ENCODE peak calls at places on chromosomes 3 and 15, in six cellular contexts. One of them, this sample, is unnamed.

GRCh38 chr3:157807286-157807685 is 298.9 kb downstream of the SHOX2 start:
- DNase-seq in sciatic nerve: no peak
- DNase-seq in cardiac fibroblast: peak
- DNase-seq in fibroblast of lung: no peak
- DNase-seq in OCI-LY7: no peak
- DNase-seq in NCI-H446 treated with DMSO at 0.1 percent for 48 hours: no peak
- DNase-seq in this sample: no peak

GRCh38 chr15:58179741-58180381 is 41.7 kb downstream of the AQP9 start:
- DNase-seq in sciatic nerve: no peak
- DNase-seq in cardiac fibroblast: peak
- DNase-seq in fibroblast of lung: peak
- DNase-seq in OCI-LY7: no peak
- DNase-seq in NCI-H446 treated with DMSO at 0.1 percent for 48 hours: no peak
- DNase-seq in this sample: no peak

GRCh38 chr3:105876745-105877624 is 8.2 kb upstream of the CBLB start:
- DNase-seq in sciatic nerve: no peak
- DNase-seq in cardiac fibroblast: peak
- DNase-seq in fibroblast of lung: no peak
- DNase-seq in OCI-LY7: no peak
- DNase-seq in NCI-H446 treated with DMSO at 0.1 percent for 48 hours: no peak
- DNase-seq in this sample: no peak

GRCh38 chr15:25705430-25706115 is 157.6 kb downstream of the ATP10A start:
- DNase-seq in sciatic nerve: no peak
- DNase-seq in cardiac fibroblast: no peak
- DNase-seq in fibroblast of lung: peak
- DNase-seq in OCI-LY7: no peak
- DNase-seq in NCI-H446 treated with DMSO at 0.1 percent for 48 hours: no peak
- DNase-seq in this sample: no peak

GRCh38 chr15:78197632-78198031 is 36.7 kb downstream of the ACSBG1 start:
- DNase-seq in sciatic nerve: peak
- DNase-seq in cardiac fibroblast: no peak
- DNase-seq in fibroblast of lung: no peak
- DNase-seq in OCI-LY7: no peak
- DNase-seq in NCI-H446 treated with DMSO at 0.1 percent for 48 hours: no peak
- DNase-seq in this sample: no peak

GRCh38 chr3:177443469-177443868 is 246.2 kb upstream of the TBL1XR1 start:
- DNase-seq in sciatic nerve: no peak
- DNase-seq in cardiac fibroblast: peak
- DNase-seq in fibroblast of lung: peak
- DNase-seq in OCI-LY7: no peak
- DNase-seq in NCI-H446 treated with DMSO at 0.1 percent for 48 hours: no peak
- DNase-seq in this sample: no peak

GRCh38 chr3:98602078-98602678 is 8.8 kb upstream of the CPOX start:
- DNase-seq in sciatic nerve: no peak
- DNase-seq in cardiac fibroblast: peak
- DNase-seq in fibroblast of lung: peak
- DNase-seq in OCI-LY7: peak
- DNase-seq in NCI-H446 treated with DMSO at 0.1 percent for 48 hours: peak
- DNase-seq in this sample: peak

GRCh38 chr15:65856821-65857455 is 12.4 kb upstream of the RAB11A start:
- DNase-seq in sciatic nerve: peak
- DNase-seq in cardiac fibroblast: peak
- DNase-seq in fibroblast of lung: peak
- DNase-seq in OCI-LY7: peak
- DNase-seq in NCI-H446 treated with DMSO at 0.1 percent for 48 hours: no peak
- DNase-seq in this sample: peak

GRCh38 chr3:24502690-24503089 is 8.0 kb upstream of the THRB start:
- DNase-seq in sciatic nerve: no peak
- DNase-seq in cardiac fibroblast: peak
- DNase-seq in fibroblast of lung: peak
- DNase-seq in OCI-LY7: no peak
- DNase-seq in NCI-H446 treated with DMSO at 0.1 percent for 48 hours: no peak
- DNase-seq in this sample: no peak

GRCh38 chr15:60962087-60962486 is 267.0 kb downstream of the RORA start:
- DNase-seq in sciatic nerve: no peak
- DNase-seq in cardiac fibroblast: no peak
- DNase-seq in fibroblast of lung: peak
- DNase-seq in OCI-LY7: no peak
- DNase-seq in NCI-H446 treated with DMSO at 0.1 percent for 48 hours: no peak
- DNase-seq in this sample: no peak

GRCh38 chr15:75358771-75359536 is 9.5 kb downstream of the MAN2C1 start:
- DNase-seq in sciatic nerve: no peak
- DNase-seq in cardiac fibroblast: no peak
- DNase-seq in fibroblast of lung: no peak
- DNase-seq in OCI-LY7: no peak
- DNase-seq in NCI-H446 treated with DMSO at 0.1 percent for 48 hours: no peak
- DNase-seq in this sample: no peak

GRCh38 chr3:122880173-122880572 is 85.3 kb downstream of the SLC49A4 start:
- DNase-seq in sciatic nerve: no peak
- DNase-seq in cardiac fibroblast: no peak
- DNase-seq in fibroblast of lung: no peak
- DNase-seq in OCI-LY7: no peak
- DNase-seq in NCI-H446 treated with DMSO at 0.1 percent for 48 hours: no peak
- DNase-seq in this sample: no peak

GRCh38 chr3:13158441-13158840 is 85.2 kb upstream of the IQSEC1 start:
- DNase-seq in sciatic nerve: no peak
- DNase-seq in cardiac fibroblast: no peak
- DNase-seq in fibroblast of lung: no peak
- DNase-seq in OCI-LY7: no peak
- DNase-seq in NCI-H446 treated with DMSO at 0.1 percent for 48 hours: no peak
- DNase-seq in this sample: no peak

GRCh38 chr3:28972921-28973320 is 307.9 kb upstream of the RBMS3 start:
- DNase-seq in sciatic nerve: no peak
- DNase-seq in cardiac fibroblast: peak
- DNase-seq in fibroblast of lung: peak
- DNase-seq in OCI-LY7: no peak
- DNase-seq in NCI-H446 treated with DMSO at 0.1 percent for 48 hours: no peak
- DNase-seq in this sample: no peak

GRCh38 chr15:35271371-35272043 is 186.4 kb upstream of the NANOGP8 start:
- DNase-seq in sciatic nerve: no peak
- DNase-seq in cardiac fibroblast: peak
- DNase-seq in fibroblast of lung: peak
- DNase-seq in OCI-LY7: no peak
- DNase-seq in NCI-H446 treated with DMSO at 0.1 percent for 48 hours: no peak
- DNase-seq in this sample: no peak

GRCh38 chr3:90031121-90031520 is 923.7 kb downstream of the EPHA3 start:
- DNase-seq in sciatic nerve: no peak
- DNase-seq in cardiac fibroblast: no peak
- DNase-seq in fibroblast of lung: no peak
- DNase-seq in OCI-LY7: no peak
- DNase-seq in NCI-H446 treated with DMSO at 0.1 percent for 48 hours: no peak
- DNase-seq in this sample: no peak

GRCh38 chr3:86969500-86970189 is 21.3 kb downstream of the VGLL3 start:
- DNase-seq in sciatic nerve: no peak
- DNase-seq in cardiac fibroblast: peak
- DNase-seq in fibroblast of lung: no peak
- DNase-seq in OCI-LY7: peak
- DNase-seq in NCI-H446 treated with DMSO at 0.1 percent for 48 hours: no peak
- DNase-seq in this sample: no peak

GRCh38 chr3:21942328-21942727 is 191.3 kb upstream of the ZNF385D start:
- DNase-seq in sciatic nerve: no peak
- DNase-seq in cardiac fibroblast: peak
- DNase-seq in fibroblast of lung: peak
- DNase-seq in OCI-LY7: no peak
- DNase-seq in NCI-H446 treated with DMSO at 0.1 percent for 48 hours: peak
- DNase-seq in this sample: peak

GRCh38 chr15:39990706-39991105 is 48.3 kb downstream of the SRP14 start:
- DNase-seq in sciatic nerve: no peak
- DNase-seq in cardiac fibroblast: no peak
- DNase-seq in fibroblast of lung: no peak
- DNase-seq in OCI-LY7: no peak
- DNase-seq in NCI-H446 treated with DMSO at 0.1 percent for 48 hours: no peak
- DNase-seq in this sample: no peak

GRCh38 chr15:79132770-79133169 is 42.2 kb upstream of the RASGRF1 start:
- DNase-seq in sciatic nerve: no peak
- DNase-seq in cardiac fibroblast: no peak
- DNase-seq in fibroblast of lung: no peak
- DNase-seq in OCI-LY7: no peak
- DNase-seq in NCI-H446 treated with DMSO at 0.1 percent for 48 hours: no peak
- DNase-seq in this sample: no peak

GRCh38 chr15:42490246-42490742 is 647 bp downstream of the ZNF106 start:
- DNase-seq in sciatic nerve: no peak
- DNase-seq in cardiac fibroblast: peak
- DNase-seq in fibroblast of lung: no peak
- DNase-seq in OCI-LY7: peak
- DNase-seq in NCI-H446 treated with DMSO at 0.1 percent for 48 hours: no peak
- DNase-seq in this sample: no peak

GRCh38 chr15:101702077-101702476 is 22.2 kb downstream of the TARS3 start:
- DNase-seq in sciatic nerve: no peak
- DNase-seq in cardiac fibroblast: no peak
- DNase-seq in fibroblast of lung: no peak
- DNase-seq in OCI-LY7: no peak
- DNase-seq in NCI-H446 treated with DMSO at 0.1 percent for 48 hours: no peak
- DNase-seq in this sample: no peak

GRCh38 chr3:48429416-48430358 is at the start of gene PLXNB1:
- DNase-seq in sciatic nerve: peak
- DNase-seq in cardiac fibroblast: peak
- DNase-seq in fibroblast of lung: peak
- DNase-seq in OCI-LY7: peak
- DNase-seq in NCI-H446 treated with DMSO at 0.1 percent for 48 hours: no peak
- DNase-seq in this sample: peak

GRCh38 chr3:126959921-126960603 is 22.9 kb upstream of the PLXNA1 start:
- DNase-seq in sciatic nerve: peak
- DNase-seq in cardiac fibroblast: peak
- DNase-seq in fibroblast of lung: peak
- DNase-seq in OCI-LY7: no peak
- DNase-seq in NCI-H446 treated with DMSO at 0.1 percent for 48 hours: no peak
- DNase-seq in this sample: no peak

GRCh38 chr3:189517981-189518380 is 113.2 kb upstream of the TP63 start:
- DNase-seq in sciatic nerve: no peak
- DNase-seq in cardiac fibroblast: no peak
- DNase-seq in fibroblast of lung: no peak
- DNase-seq in OCI-LY7: no peak
- DNase-seq in NCI-H446 treated with DMSO at 0.1 percent for 48 hours: no peak
- DNase-seq in this sample: no peak

GRCh38 chr15:34347951-34348638 is 5.0 kb downstream of the NUTM1 start:
- DNase-seq in sciatic nerve: no peak
- DNase-seq in cardiac fibroblast: no peak
- DNase-seq in fibroblast of lung: no peak
- DNase-seq in OCI-LY7: no peak
- DNase-seq in NCI-H446 treated with DMSO at 0.1 percent for 48 hours: no peak
- DNase-seq in this sample: no peak

GRCh38 chr3:56862352-56863062 is 60.8 kb upstream of the ARHGEF3 start:
- DNase-seq in sciatic nerve: no peak
- DNase-seq in cardiac fibroblast: peak
- DNase-seq in fibroblast of lung: peak
- DNase-seq in OCI-LY7: no peak
- DNase-seq in NCI-H446 treated with DMSO at 0.1 percent for 48 hours: no peak
- DNase-seq in this sample: no peak

GRCh38 chr3:134423153-134423552 is 48.9 kb upstream of the AMOTL2 start:
- DNase-seq in sciatic nerve: no peak
- DNase-seq in cardiac fibroblast: peak
- DNase-seq in fibroblast of lung: peak
- DNase-seq in OCI-LY7: no peak
- DNase-seq in NCI-H446 treated with DMSO at 0.1 percent for 48 hours: peak
- DNase-seq in this sample: no peak

GRCh38 chr15:95770191-95770590 is 560.3 kb upstream of the NR2F2 start:
- DNase-seq in sciatic nerve: no peak
- DNase-seq in cardiac fibroblast: peak
- DNase-seq in fibroblast of lung: peak
- DNase-seq in OCI-LY7: no peak
- DNase-seq in NCI-H446 treated with DMSO at 0.1 percent for 48 hours: no peak
- DNase-seq in this sample: no peak

GRCh38 chr3:148924572-148924971 is 59.5 kb downstream of the CPA3 start:
- DNase-seq in sciatic nerve: no peak
- DNase-seq in cardiac fibroblast: peak
- DNase-seq in fibroblast of lung: peak
- DNase-seq in OCI-LY7: no peak
- DNase-seq in NCI-H446 treated with DMSO at 0.1 percent for 48 hours: no peak
- DNase-seq in this sample: no peak

GRCh38 chr3:43246956-43247355 is 39.4 kb upstream of the SNRK start:
- DNase-seq in sciatic nerve: no peak
- DNase-seq in cardiac fibroblast: peak
- DNase-seq in fibroblast of lung: no peak
- DNase-seq in OCI-LY7: peak
- DNase-seq in NCI-H446 treated with DMSO at 0.1 percent for 48 hours: no peak
- DNase-seq in this sample: no peak

GRCh38 chr3:187957209-187957981 is 196.6 kb upstream of the LPP start:
- DNase-seq in sciatic nerve: no peak
- DNase-seq in cardiac fibroblast: no peak
- DNase-seq in fibroblast of lung: peak
- DNase-seq in OCI-LY7: no peak
- DNase-seq in NCI-H446 treated with DMSO at 0.1 percent for 48 hours: no peak
- DNase-seq in this sample: peak